ENCODE peak calls at places on chromosomes 3 and 15, in nine cellular contexts. X is cardiac fibroblast, N is uterus, I is T-helper 17 cell, W is NCI-H1092 treated with DMSO at 0.1 percent for 48 hours, M is right lobe of liver, Q is T-helper 1 cell, P is kidney glomerular epithelial cell, F is NCI-H460. G is an unnamed sample.
A peak's percentile ranks its signal among the peaks of the same experiment; 100 is the strongest.

GRCh38 chr3:49610881-49611280 is 56.6 kb downstream of the BSN start:
- DNase-seq in X (no peak), M (no peak), W (no peak), Q (no peak), I (no peak), N (no peak), P (no peak), F (no peak), G (no peak)

GRCh38 chr3:189132125-189132744 is 39.5 kb upstream of the TPRG1 start:
- DNase-seq in Q (peak; percentile 57), I (peak; percentile 66), X (peak; percentile 84), W (no peak), P (peak; percentile 80), N (peak; percentile 75), M (no peak), F (peak; percentile 27), G (no peak)

GRCh38 chr3:23763040-23763477 is 42.7 kb upstream of the UBE2E1 start:
- DNase-seq in M (no peak), F (no peak), X (peak; percentile 48), N (no peak), Q (no peak), P (no peak), I (no peak), W (no peak), G (no peak)

GRCh38 chr15:79193157-79193948 is 89.2 kb upstream of the ANKRD34C start:
- DNase-seq in W (no peak), X (no peak), F (no peak), M (no peak), N (no peak), P (no peak), Q (no peak), I (no peak), G (no peak)

GRCh38 chr15:97686324-97686723 is 274.2 kb upstream of the ARRDC4 start:
- DNase-seq in M (no peak), I (no peak), N (no peak), X (no peak), W (no peak), F (no peak), P (no peak), Q (no peak), G (no peak)

GRCh38 chr15:85839637-85840036 is 44.9 kb upstream of the KLHL25 start:
- DNase-seq in N (no peak), P (no peak), F (no peak), M (no peak), Q (no peak), W (no peak), X (no peak), I (no peak), G (no peak)

GRCh38 chr3:27756877-27757276 is 34.8 kb upstream of the EOMES start:
- DNase-seq in N (no peak), X (peak; percentile 15), M (no peak), F (no peak), W (no peak), P (no peak), Q (no peak), I (no peak), G (no peak)

GRCh38 chr3:150760431-150761200 is 2.4 kb downstream of the SIAH2 start:
- DNase-seq in Q (no peak), P (no peak), X (no peak), W (no peak), I (no peak), M (no peak), F (no peak), N (no peak), G (no peak)

GRCh38 chr3:76668653-76669052 is 371.2 kb upstream of the ROBO2 start:
- DNase-seq in N (no peak), Q (no peak), M (no peak), F (no peak), W (no peak), P (no peak), I (no peak), X (no peak), G (no peak)

GRCh38 chr3:86175593-86175992 is 815.4 kb downstream of the VGLL3 start:
- DNase-seq in M (no peak), W (peak; percentile 58), P (no peak), I (no peak), X (no peak), N (no peak), F (no peak), Q (no peak), G (no peak)

G was measured in SIG-M5.